ENCODE peak calls at places on chromosome 19, in ten cellular contexts. U is breast epithelium, D is HFF-Myc, F is heart left ventricle, G is activated B cell treated with CpG ODN at 0.5 μM for 24 hours, Q is GM10248, R is esophagus squamous epithelium, J is left ventricle myocardium inferior, W is body of pancreas, C is lower leg skin. X is an unnamed sample.

GRCh38 chr19:55647732-55648656 is at the start of gene CCDC106:
- DNase-seq in U (no peak), D (no peak), F (peak; percentile 78), G (peak; percentile 76), Q (peak; percentile 57), R (no peak), J (peak; percentile 74), W (peak; percentile 69), C (no peak), X (no peak)

GRCh38 chr19:17479325-17479791 is 9.0 kb downstream of the SLC27A1 start:
- DNase-seq in U (no peak), D (no peak), F (no peak), G (no peak), Q (no peak), R (no peak), J (no peak), W (no peak), C (no peak), X (no peak)

GRCh38 chr19:50178320-50178719 is 15.2 kb upstream of the IZUMO2 start:
- DNase-seq in U (no peak), D (no peak), F (no peak), G (no peak), Q (no peak), R (no peak), J (no peak), W (no peak), C (no peak), X (no peak)

GRCh38 chr19:16066611-16067104 is 9.6 kb upstream of the TPM4 start:
- DNase-seq in U (no peak), D (peak; percentile 42), F (peak; percentile 43), G (no peak), Q (peak; percentile 63), R (no peak), J (no peak), W (no peak), C (no peak), X (no peak)

GRCh38 chr19:37778613-37779138 is 710 bp downstream of the ZNF573 start:
- DNase-seq in U (no peak), D (no peak), F (no peak), G (no peak), Q (no peak), R (no peak), J (no peak), W (no peak), C (no peak), X (no peak)

GRCh38 chr19:18254546-18255500 is 19.4 kb downstream of the IQCN start:
- DNase-seq in U (no peak), D (no peak), F (no peak), G (peak; percentile 46), Q (no peak), R (no peak), J (no peak), W (peak; percentile 60), C (no peak), X (no peak)

GRCh38 chr19:11555246-11555645 is 3.8 kb downstream of the ELOF1 start:
- DNase-seq in U (no peak), D (no peak), F (no peak), G (no peak), Q (no peak), R (no peak), J (no peak), W (no peak), C (no peak), X (no peak)

GRCh38 chr19:53537523-53538377 is at the start of gene ZNF331:
- DNase-seq in U (peak; percentile 71), D (peak; percentile 24), F (peak; percentile 89), G (peak; percentile 85), Q (peak; percentile 85), R (peak; percentile 45), J (peak; percentile 80), W (peak; percentile 85), C (peak; percentile 71), X (peak; percentile 88)

GRCh38 chr19:48895226-48895625 is 3.3 kb downstream of the TULP2 start:
- DNase-seq in U (no peak), D (no peak), F (no peak), G (no peak), Q (no peak), R (no peak), J (no peak), W (no peak), C (no peak), X (no peak)

GRCh38 chr19:48896191-48896720 is 2.3 kb downstream of the TULP2 start:
- DNase-seq in U (no peak), D (no peak), F (peak; percentile 75), G (peak; percentile 50), Q (peak; percentile 79), R (no peak), J (peak; percentile 65), W (no peak), C (peak; percentile 46), X (no peak)

GRCh38 chr19:48900477-48901452 is 653 bp downstream of the NUCB1 start:
- DNase-seq in U (no peak), D (no peak), F (no peak), G (no peak), Q (no peak), R (no peak), J (no peak), W (no peak), C (no peak), X (no peak)

GRCh38 chr19:48897181-48897580 is 1.4 kb downstream of the TULP2 start:
- DNase-seq in U (no peak), D (no peak), F (no peak), G (no peak), Q (no peak), R (no peak), J (no peak), W (no peak), C (no peak), X (no peak)

DNA sequence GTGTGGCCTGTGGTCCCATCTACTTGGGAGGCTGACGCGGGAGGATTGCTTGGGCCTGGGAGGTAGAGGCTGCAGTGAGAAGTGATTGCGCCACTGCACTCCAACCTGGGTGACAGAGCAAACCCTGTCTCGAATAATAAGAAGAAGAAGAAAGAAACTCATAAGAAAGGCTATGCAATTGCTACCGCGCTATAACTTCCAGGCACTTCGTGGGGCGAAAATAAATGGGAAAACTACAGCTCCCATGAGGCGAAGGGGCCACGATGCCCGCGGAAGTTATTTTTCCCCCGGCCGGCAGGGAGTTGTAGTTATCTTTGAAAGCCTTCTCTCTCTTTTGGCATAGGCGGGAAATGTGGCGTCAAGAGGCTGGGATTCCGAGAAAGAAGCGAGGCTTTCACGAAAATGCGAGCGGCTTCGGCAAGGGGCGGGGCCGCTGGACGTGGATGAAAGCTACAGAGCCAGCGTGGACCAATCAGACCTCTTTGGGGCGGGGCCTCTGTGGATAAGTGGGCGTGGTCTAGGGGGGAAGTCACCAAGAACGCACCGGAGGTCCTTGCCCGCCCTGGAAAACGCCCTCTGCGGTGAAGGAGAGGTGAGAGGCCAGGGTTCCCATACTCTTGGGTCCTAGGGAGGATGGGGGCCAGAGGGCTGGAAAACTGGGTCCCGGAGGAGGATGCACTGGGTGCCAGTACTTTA is at the start of gene NUCB1:
- DNase-seq in U (peak; percentile 99), D (peak; percentile 97), F (peak; percentile 99), G (peak; percentile 92), Q (peak; percentile 99), R (peak; percentile 86), J (peak; percentile 99), W (peak; percentile 98), C (peak; percentile 99), X (peak; percentile 97)
- TF ChIP-seq CTCF in U (peak; percentile 41), D (no peak), F (peak; percentile 31), G (no peak), Q (no peak), R (peak; percentile 34), J (peak; percentile 55), W (no peak), C (no peak), X (no peak)

GRCh38 chr19:41225238-41226052 is 6.4 kb downstream of the AXL start:
- DNase-seq in U (no peak), D (peak; percentile 98), F (peak; percentile 81), G (no peak), Q (no peak), R (no peak), J (peak; percentile 48), W (peak; percentile 51), C (peak; percentile 72), X (peak; percentile 85)

GRCh38 chr19:41228486-41228885 is 9.5 kb downstream of the AXL start:
- DNase-seq in U (no peak), D (no peak), F (no peak), G (no peak), Q (no peak), R (no peak), J (no peak), W (no peak), C (no peak), X (no peak)

GRCh38 chr19:41224632-41225031 is 5.6 kb downstream of the AXL start:
- DNase-seq in U (no peak), D (no peak), F (no peak), G (no peak), Q (no peak), R (no peak), J (no peak), W (no peak), C (no peak), X (no peak)

GRCh38 chr19:41226053-41226873 is 7.2 kb downstream of the AXL start:
- DNase-seq in U (peak; percentile 63), D (no peak), F (peak; percentile 78), G (no peak), Q (no peak), R (no peak), J (peak; percentile 65), W (peak; percentile 71), C (no peak), X (no peak)

DNA sequence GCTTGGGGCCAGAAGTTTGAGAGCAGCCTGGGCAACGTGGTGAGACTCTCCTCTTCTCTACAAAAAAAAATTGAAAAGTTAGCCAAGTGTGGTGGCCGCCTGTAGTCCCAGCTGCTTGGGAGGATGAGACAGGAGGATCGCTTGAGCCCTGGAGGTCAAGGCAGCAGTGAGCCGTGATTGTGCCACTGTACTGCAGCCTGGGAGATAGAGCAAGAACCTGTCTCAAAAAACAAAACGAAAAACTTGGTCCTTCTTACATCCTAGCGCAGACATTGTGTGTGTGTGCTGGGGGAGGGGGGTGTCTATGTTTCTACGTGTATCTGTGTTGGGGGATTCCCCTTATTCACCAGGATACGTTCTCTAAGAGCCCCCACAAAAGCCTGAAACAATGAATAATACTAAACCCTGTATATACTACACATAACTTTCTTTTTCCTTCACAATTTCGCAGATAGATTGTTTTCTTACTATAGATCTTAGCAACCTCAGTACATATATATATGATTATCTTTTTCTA is 7.9 kb downstream of the AXL start:
- DNase-seq in U (no peak), D (no peak), F (no peak), G (no peak), Q (no peak), R (no peak), J (no peak), W (no peak), C (no peak), X (no peak)
- TF ChIP-seq CTCF in U (no peak), D (no peak), F (no peak), G (no peak), Q (no peak), R (no peak), J (no peak), W (no peak), C (no peak), X (no peak)

GRCh38 chr19:29417048-29417447 is 108.7 kb upstream of the VSTM2B start:
- DNase-seq in U (no peak), D (no peak), F (no peak), G (no peak), Q (no peak), R (no peak), J (no peak), W (no peak), C (no peak), X (no peak)
- TF ChIP-seq CTCF in U (no peak), D (no peak), F (no peak), G (no peak), Q (no peak), R (no peak), J (no peak), W (no peak), C (no peak), X (no peak)

GRCh38 chr19:7744871-7745270 is 2.5 kb downstream of the CD209 start:
- DNase-seq in U (no peak), D (no peak), F (no peak), G (peak; percentile 15), Q (no peak), R (no peak), J (no peak), W (no peak), C (no peak), X (no peak)
- TF ChIP-seq CTCF in U (no peak), D (no peak), F (no peak), G (no peak), Q (no peak), R (no peak), J (no peak), W (no peak), C (no peak), X (no peak)

X was measured in CD14-positive monocyte.